ENCODE peak calls at places on chromosome 20, in five cellular contexts. C, T, O, G and B are unnamed samples.

GRCh38 chr20:31708839-31709534 is 13.7 kb downstream of the BCL2L1 start:
- DNase-seq in G (no peak), O (no peak), T (no peak), C (no peak), B (no peak)

GRCh38 chr20:24489631-24490260 is 20.3 kb downstream of the SYNDIG1 start:
- DNase-seq in G (no peak), C (no peak), O (no peak), T (no peak), B (no peak)

GRCh38 chr20:63882257-63883208 is 12.4 kb upstream of the DNAJC5 start:
- DNase-seq in G (no peak), C (no peak), T (no peak), O (no peak), B (no peak)

GRCh38 chr20:10218536-10219451 is at the start of gene SNAP25:
- DNase-seq in T (peak; percentile 22), G (peak; percentile 54), O (peak; percentile 16), C (no peak), B (peak; percentile 57)

GRCh38 chr20:38180781-38181180 is 15.7 kb upstream of the TGM2 start:
- DNase-seq in G (no peak), O (no peak), T (no peak), C (no peak), B (no peak)

GRCh38 chr20:44019638-44020335 is 105.1 kb downstream of the TOX2 start:
- DNase-seq in G (no peak), O (peak; percentile 18), C (no peak), T (no peak), B (no peak)

GRCh38 chr20:54872440-54872839 is 397.0 kb downstream of the DOK5 start:
- DNase-seq in O (no peak), C (no peak), G (no peak), T (no peak), B (no peak)

GRCh38 chr20:24993337-24994185 is 1.0 kb upstream of the APMAP start:
- DNase-seq in C (no peak), O (no peak), T (no peak), G (no peak), B (peak; percentile 6)

GRCh38 chr20:20318318-20319161 is 49.4 kb upstream of the INSM1 start:
- DNase-seq in C (no peak), O (no peak), T (no peak), G (no peak), B (no peak)

GRCh38 chr20:37734228-37734980 is 40.6 kb downstream of the CTNNBL1 start:
- DNase-seq in T (no peak), G (no peak), O (no peak), C (no peak), B (no peak)

GRCh38 chr20:38073307-38074010 is 39.9 kb downstream of the RPRD1B start:
- DNase-seq in O (no peak), G (peak; percentile 24), C (no peak), T (peak; percentile 29), B (peak; percentile 69)

GRCh38 chr20:1456300-1456699 is 10.3 kb downstream of the NSFL1C start:
- DNase-seq in C (no peak), T (no peak), O (no peak), G (no peak), B (no peak)

GRCh38 chr20:48314925-48315592 is 512.7 kb downstream of the PREX1 start:
- DNase-seq in C (no peak), O (no peak), G (no peak), T (no peak), B (no peak)

GRCh38 chr20:25584905-25585704 is at the start of gene NINL:
- DNase-seq in T (peak; percentile 47), C (no peak), O (peak; percentile 30), G (no peak), B (peak; percentile 67)

GRCh38 chr20:63778034-63778752 is 38.6 kb downstream of the SLC2A4RG start:
- DNase-seq in O (no peak), G (peak; percentile 18), C (no peak), T (no peak), B (peak; percentile 71)

GRCh38 chr20:10332656-10333421 is 101.2 kb downstream of the MKKS start:
- DNase-seq in C (no peak), T (no peak), G (no peak), O (no peak), B (no peak)

GRCh38 chr20:16664031-16664430 is 65.8 kb upstream of the SNRPB2 start:
- DNase-seq in T (no peak), G (no peak), O (no peak), C (no peak), B (no peak)

GRCh38 chr20:35206802-35207201 is 19.7 kb upstream of the MMP24 start:
- DNase-seq in G (no peak), O (no peak), C (no peak), T (no peak), B (no peak)

DNA sequence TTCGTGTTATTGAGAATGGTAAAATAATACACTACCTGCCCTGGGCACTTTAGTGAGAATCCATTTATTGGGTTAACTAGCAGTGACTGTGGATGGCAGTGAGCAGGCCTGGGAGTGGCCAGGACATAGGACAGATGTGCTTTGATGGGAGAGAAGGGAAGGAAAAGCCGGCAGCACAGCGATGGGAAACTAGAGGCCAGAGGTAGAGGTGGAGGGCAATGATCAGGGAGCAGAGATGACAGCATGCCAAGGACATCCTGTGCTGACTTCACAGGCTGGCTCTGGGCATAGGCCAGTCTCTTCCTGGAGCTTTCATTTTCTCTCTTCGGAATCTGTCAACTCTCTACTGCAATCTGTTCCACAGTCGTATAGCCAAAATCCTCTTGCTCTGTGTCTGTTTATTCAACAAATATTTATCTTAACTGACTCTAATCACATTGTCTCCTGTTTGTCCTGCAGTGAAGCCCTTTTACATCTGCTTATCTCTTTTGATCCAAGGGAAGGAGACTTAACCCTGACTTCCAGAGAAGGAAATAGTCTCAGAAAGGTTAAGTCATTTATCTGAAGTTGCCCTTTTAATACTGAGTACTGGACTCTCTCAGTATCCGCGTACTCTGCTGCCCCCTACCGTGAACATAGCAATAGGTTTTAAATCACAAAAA is 18.4 kb upstream of the MMP24 start:
- DNase-seq in C (no peak), T (peak; percentile 86), G (peak; percentile 64), O (peak; percentile 77), B (no peak)
- TF ChIP-seq POLR2A in C (no peak), T (no peak), G (no peak), O (peak; percentile 19), B (no peak)

GRCh38 chr20:39983655-39984054 is 705.4 kb downstream of the MAFB start:
- DNase-seq in T (no peak), O (no peak), G (no peak), C (no peak), B (no peak)

GRCh38 chr20:39983183-39983582 is 705.9 kb downstream of the MAFB start:
- DNase-seq in G (no peak), T (no peak), C (no peak), O (no peak), B (no peak)

GRCh38 chr20:39988991-39989390 is 700.0 kb downstream of the MAFB start:
- DNase-seq in O (no peak), C (no peak), G (no peak), T (no peak), B (no peak)

GRCh38 chr20:39985276-39985675 is 703.8 kb downstream of the MAFB start:
- DNase-seq in C (no peak), G (no peak), T (no peak), O (no peak), B (no peak)

GRCh38 chr20:39986231-39986904 is 702.7 kb downstream of the MAFB start:
- DNase-seq in C (no peak), O (no peak), T (peak; percentile 15), G (no peak), B (no peak)
- TF ChIP-seq POLR2A in C (no peak), O (no peak), T (no peak), G (no peak), B (no peak)

GRCh38 chr20:324177-325042 is 942 bp upstream of the SOX12 start:
- DNase-seq in T (peak; percentile 96), C (peak; percentile 43), O (peak; percentile 92), G (peak; percentile 89), B (peak; percentile 90)
- TF ChIP-seq POLR2A in T (no peak), C (peak; percentile 42), O (peak; percentile 52), G (peak; percentile 81), B (peak; percentile 82)

GRCh38 chr20:62121776-62122658 is at the start of gene LSM14B:
- DNase-seq in C (peak; percentile 92), T (peak; percentile 97), O (peak; percentile 93), G (peak; percentile 89), B (peak; percentile 93)

GRCh38 chr20:62119591-62120364 is 2.5 kb upstream of the LSM14B start:
- DNase-seq in O (no peak), T (peak; percentile 55), G (no peak), C (no peak), B (no peak)

GRCh38 chr20:62120365-62120762 is 1.9 kb upstream of the LSM14B start:
- DNase-seq in O (no peak), T (no peak), C (no peak), G (no peak), B (no peak)

GRCh38 chr20:62122659-62123449 is 579 bp downstream of the LSM14B start:
- DNase-seq in G (no peak), O (peak; percentile 50), T (peak; percentile 64), C (no peak), B (no peak)

DNA sequence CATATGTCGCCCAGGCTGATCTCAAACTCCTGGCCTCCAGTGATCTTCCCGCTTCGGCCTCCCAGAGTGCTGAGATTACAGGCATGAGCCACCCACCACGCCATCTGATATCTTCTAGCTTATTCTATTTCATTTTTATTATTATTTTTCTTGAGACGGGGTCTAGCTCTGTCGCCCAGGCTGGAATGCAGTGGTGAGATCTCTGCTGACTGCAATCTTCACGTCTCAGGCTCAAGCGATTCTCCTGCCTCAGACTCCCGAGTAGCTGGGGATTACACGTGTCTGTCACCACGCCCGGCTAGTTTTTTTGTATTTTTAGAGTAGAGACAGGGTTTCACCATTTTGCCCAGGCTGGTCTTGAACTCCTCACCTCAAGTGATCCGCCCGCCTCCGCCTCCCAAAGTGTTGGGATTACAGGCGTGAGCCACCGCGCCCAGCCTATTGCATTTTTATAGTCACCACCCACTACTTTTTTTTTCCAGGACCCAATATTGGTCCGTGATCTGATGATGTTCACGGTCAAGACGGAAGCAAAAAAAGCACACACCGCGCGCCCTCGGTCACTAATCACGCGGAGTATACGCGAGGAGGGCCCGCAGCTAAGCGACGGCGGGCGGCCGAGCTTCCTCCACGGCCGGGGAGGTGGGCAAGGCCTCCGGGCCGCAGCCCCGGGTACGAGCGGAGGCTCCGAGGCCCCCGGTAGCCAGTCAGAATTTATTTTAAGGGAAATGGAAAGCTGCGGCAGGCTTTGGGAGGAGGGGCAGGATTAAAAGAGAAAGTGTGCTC is 1.1 kb upstream of the LSM14B start:
- DNase-seq in C (no peak), T (peak; percentile 66), O (no peak), G (peak; percentile 27), B (peak; percentile 30)
- TF ChIP-seq POLR2A in C (no peak), T (peak; percentile 79), O (peak; percentile 71), G (peak; percentile 66), B (no peak)

GRCh38 chr20:58651823-58652605 is 931 bp downstream of the STX16 start:
- DNase-seq in T (peak; percentile 74), G (no peak), O (peak; percentile 71), C (peak; percentile 37), B (peak; percentile 95)
- TF ChIP-seq POLR2A in T (peak; percentile 76), G (no peak), O (peak; percentile 60), C (no peak), B (peak; percentile 2)